ENCODE peak calls at places on chromosomes 4 and X, in ten cellular contexts. I is suprapubic skin, G is endothelial cell of umbilical vein, H is prostate gland, Z is HCT116, N is body of pancreas, D is uterus, C is stomach, T is right lobe of liver, X is testis. J is an unnamed sample. For H3K4me1, the result is how much of the 10 kb centered on the place peaks cover.

GRCh38 chr4:42306221-42307109 is 90.8 kb upstream of the SHISA3 start:
- DNase-seq in T (no peak), I (no peak), D (no peak), Z (no peak), X (peak), N (peak), C (no peak), H (no peak), G (no peak), J (no peak)

GRCh38 chr4:41785665-41786064 is 37.1 kb upstream of the PHOX2B start:
- DNase-seq in I (no peak), G (no peak), X (no peak), H (no peak), D (no peak), Z (no peak), T (no peak), N (no peak), C (no peak), J (no peak)

GRCh38 chr4:186724861-186725419 is 1.3 kb upstream of the FAT1 start:
- DNase-seq in N (peak), C (no peak), I (no peak), T (no peak), X (no peak), H (no peak), Z (no peak), D (no peak), G (peak), J (no peak)

GRCh38 chr4:7103599-7104365 is 35.9 kb upstream of the GRPEL1 start:
- DNase-seq in C (peak), D (peak), Z (no peak), N (peak), X (no peak), G (peak), T (peak), H (no peak), I (no peak), J (peak)

GRCh38 chrX:130097507-130098201 is 12.6 kb downstream of the ELF4 start:
- DNase-seq in I (no peak), C (peak), T (no peak), X (no peak), D (no peak), H (no peak), G (peak), N (no peak), Z (no peak), J (peak)

GRCh38 chr4:148808416-148808815 is 366.2 kb upstream of the NR3C2 start:
- DNase-seq in X (no peak), C (no peak), Z (no peak), T (no peak), I (no peak), D (no peak), G (no peak), N (no peak), H (no peak), J (no peak)

GRCh38 chrX:102765794-102766193 is 45.3 kb downstream of the GPRASP3 start:
- DNase-seq in D (peak), H (no peak), G (peak), N (peak), C (no peak), X (no peak), Z (no peak), I (no peak), T (no peak), J (peak)

GRCh38 chrX:13101439-13102139 is 57.2 kb upstream of the FAM9C start:
- DNase-seq in G (peak), Z (peak), C (peak), D (peak), T (no peak), I (peak), H (peak), X (peak), N (peak), J (peak)

GRCh38 chr4:56048621-56049427 is 100.1 kb downstream of the CEP135 start:
- DNase-seq in H (peak), T (peak), G (peak), D (peak), I (no peak), X (peak), N (peak), C (peak), Z (peak), J (peak)

GRCh38 chr4:99389606-99390005 is 37.1 kb upstream of the ADH1C start:
- DNase-seq in C (no peak), X (no peak), N (peak), H (no peak), G (no peak), Z (no peak), I (no peak), D (peak), T (no peak), J (no peak)

GRCh38 chr4:32172761-32173160 is 1452.6 kb downstream of the PCDH7 start:
- DNase-seq in X (no peak), C (no peak), T (no peak), Z (no peak), I (no peak), D (no peak), N (no peak), H (no peak), G (peak), J (no peak)

GRCh38 chrX:10288400-10288799 is 131.6 kb downstream of the CLCN4 start:
- DNase-seq in G (no peak), H (no peak), D (no peak), N (no peak), T (no peak), X (no peak), Z (no peak), C (no peak), I (no peak), J (no peak)

GRCh38 chr4:161799687-161800086 is 364.1 kb downstream of the FSTL5 start:
- DNase-seq in H (no peak), G (no peak), T (no peak), C (no peak), D (no peak), Z (no peak), N (no peak), X (no peak), I (no peak), J (no peak)

GRCh38 chr4:138039010-138039409 is 203.1 kb downstream of the SLC7A11 start:
- DNase-seq in T (no peak), N (no peak), Z (no peak), I (no peak), H (no peak), D (no peak), X (no peak), C (no peak), G (peak), J (no peak)

GRCh38 chr4:108141213-108142045 is 27.3 kb downstream of the LEF1 start:
- DNase-seq in C (no peak), D (no peak), I (no peak), Z (no peak), T (no peak), H (no peak), X (no peak), G (no peak), N (no peak), J (no peak)

GRCh38 chr4:103008875-103009729 is 10.4 kb downstream of the SLC9B1 start:
- DNase-seq in D (no peak), N (peak), G (peak), H (peak), Z (peak), I (no peak), X (peak), T (no peak), C (no peak), J (no peak)

GRCh38 chr4:13521047-13521446 is 23.3 kb downstream of the NKX3-2 start:
- DNase-seq in N (no peak), G (no peak), C (no peak), H (no peak), X (no peak), D (no peak), Z (no peak), I (no peak), T (no peak), J (no peak)

GRCh38 chr4:685681-686218 is 3.2 kb downstream of the SLC49A3 start:
- DNase-seq in X (no peak), D (no peak), T (no peak), Z (no peak), G (no peak), C (no peak), I (peak), N (no peak), H (no peak), J (no peak)

GRCh38 chr4:686371-687040 is 2.4 kb downstream of the SLC49A3 start:
- DNase-seq in X (no peak), H (no peak), C (no peak), G (no peak), T (peak), I (no peak), N (no peak), Z (no peak), D (no peak), J (no peak)

GRCh38 chr4:683247-683897 is 5.6 kb downstream of the SLC49A3 start:
- DNase-seq in D (no peak), I (peak), G (no peak), C (no peak), Z (no peak), X (no peak), H (no peak), N (no peak), T (peak), J (no peak)

GRCh38 chr4:683982-684571 is 4.9 kb downstream of the SLC49A3 start:
- DNase-seq in C (peak), G (peak), I (peak), D (no peak), X (peak), H (peak), N (peak), T (peak), Z (peak), J (peak)

GRCh38 chr4:684611-685010 is 4.3 kb downstream of the SLC49A3 start:
- DNase-seq in D (no peak), X (no peak), C (no peak), G (no peak), Z (no peak), H (no peak), N (no peak), I (no peak), T (no peak), J (no peak)
- H3K4me1 ChIP-seq in D (under half), X (under half), C (half or more), G (under half), Z (half or more), H (under half), N (under half), I (half or more), T (under half), J (half or more)

GRCh38 chr4:156948133-156948532 is 23.5 kb downstream of the PDGFC start:
- DNase-seq in Z (no peak), N (no peak), D (no peak), C (no peak), I (no peak), G (peak), T (no peak), H (no peak), X (no peak), J (no peak)

GRCh38 chr4:156948738-156949137 is 22.9 kb downstream of the PDGFC start:
- DNase-seq in C (no peak), G (peak), H (no peak), N (no peak), I (no peak), D (no peak), Z (no peak), X (no peak), T (no peak), J (no peak)

GRCh38 chr4:156946508-156947197 is 24.9 kb downstream of the PDGFC start:
- DNase-seq in T (no peak), G (peak), I (no peak), X (no peak), C (no peak), D (peak), H (no peak), Z (peak), N (peak), J (no peak)

GRCh38 chr4:156942991-156943390 is 28.6 kb downstream of the PDGFC start:
- DNase-seq in C (no peak), Z (no peak), D (no peak), T (no peak), H (no peak), G (no peak), I (no peak), N (no peak), X (no peak), J (no peak)

GRCh38 chr4:156945532-156945931 is 26.1 kb downstream of the PDGFC start:
- DNase-seq in D (no peak), I (no peak), G (peak), C (no peak), Z (no peak), H (no peak), T (no peak), X (no peak), N (no peak), J (no peak)
- TF ChIP-seq POLR2A in D (no peak), I (no peak), G (no peak), C (no peak), Z (no peak), H (no peak), T (no peak), X (no peak), N (no peak), J (no peak)

GRCh38 chr4:26207631-26208030 is 113.2 kb upstream of the RBPJ start:
- DNase-seq in H (no peak), D (no peak), X (no peak), N (no peak), G (no peak), Z (no peak), T (no peak), I (no peak), C (no peak), J (no peak)
- H3K4me1 ChIP-seq in H (under half), D (under half), X (under half), N (under half), G (under half), Z (under half), T (under half), I (under half), C (under half), J (under half)

GRCh38 chr4:10178763-10179162 is 62.2 kb upstream of the WDR1 start:
- DNase-seq in I (no peak), N (no peak), H (no peak), D (no peak), Z (no peak), T (no peak), X (no peak), C (no peak), G (no peak), J (no peak)
- TF ChIP-seq POLR2A in I (no peak), N (no peak), H (no peak), D (no peak), Z (no peak), T (no peak), X (no peak), C (no peak), G (no peak), J (no peak)

GRCh38 chr4:143291334-143291733 is 45.3 kb upstream of the GAB1 start:
- DNase-seq in Z (no peak), D (no peak), I (no peak), G (no peak), H (no peak), X (no peak), C (no peak), T (no peak), N (no peak), J (no peak)
- H3K4me1 ChIP-seq in Z (under half), D (under half), I (half or more), G (under half), H (under half), X (under half), C (under half), T (under half), N (under half), J (under half)

DNA sequence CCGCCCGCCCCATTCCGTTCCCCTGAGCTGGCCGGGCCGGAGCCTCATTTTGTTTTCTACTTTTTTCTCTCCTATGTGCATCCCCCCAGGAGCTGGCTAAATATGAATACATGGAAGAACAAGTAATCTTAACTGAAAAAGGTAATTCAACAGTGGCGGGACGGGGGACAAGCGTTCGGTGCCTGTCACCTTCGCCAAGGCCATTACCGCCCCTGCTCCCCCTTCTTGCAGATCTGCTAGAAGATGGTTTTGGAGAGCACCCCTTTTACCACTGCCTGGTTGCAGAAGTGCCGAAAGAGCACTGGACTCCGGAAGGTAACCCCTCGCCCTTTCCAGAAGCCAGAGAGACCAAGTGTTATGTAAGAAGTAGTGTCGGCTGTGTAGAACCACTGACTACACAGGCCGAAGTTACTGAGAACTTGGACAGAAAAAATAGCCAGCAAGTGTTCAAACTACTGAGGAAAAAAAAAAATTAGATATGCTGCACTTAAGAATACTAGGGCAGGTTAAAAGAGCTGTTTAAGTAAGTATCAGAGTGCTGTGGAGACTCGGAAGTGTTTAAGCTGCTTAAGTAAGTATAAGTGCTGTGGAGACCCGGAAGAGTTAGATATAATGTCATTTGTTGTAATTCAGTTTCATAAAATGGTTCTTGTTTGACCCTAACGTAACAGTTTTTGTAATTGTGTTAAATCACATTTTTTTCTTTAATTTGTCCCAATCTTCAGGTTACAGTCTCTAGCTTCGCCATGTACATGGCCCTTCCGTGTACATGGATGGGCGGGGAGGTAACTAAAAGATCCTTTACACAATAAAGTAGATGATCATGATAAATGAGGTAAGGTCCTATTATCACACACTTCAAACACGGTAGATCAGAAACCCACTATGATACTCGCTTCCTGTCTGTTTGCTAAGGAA is 855 bp downstream of the SAT1 start:
- DNase-seq in D (no peak), Z (no peak), I (no peak), X (no peak), T (no peak), N (no peak), C (no peak), G (peak), H (no peak), J (no peak)
- TF ChIP-seq POLR2A in D (no peak), Z (no peak), I (no peak), X (no peak), T (no peak), N (no peak), C (no peak), G (no peak), H (no peak), J (peak)

GRCh38 chr4:159503243-159503642 is 400.4 kb downstream of the RAPGEF2 start:
- DNase-seq in Z (no peak), X (no peak), D (no peak), T (no peak), G (no peak), H (no peak), N (no peak), I (no peak), C (no peak), J (no peak)
- H3K4me1 ChIP-seq in Z (under half), X (under half), D (under half), T (under half), G (under half), H (under half), N (under half), I (under half), C (under half), J (under half)

GRCh38 chrX:53074987-53075386 is 7.2 kb upstream of the TSPYL2 start:
- DNase-seq in G (no peak), H (no peak), C (no peak), N (no peak), T (no peak), I (peak), D (no peak), Z (no peak), X (no peak), J (no peak)

GRCh38 chrX:53080628-53081580 is 1.3 kb upstream of the TSPYL2 start:
- DNase-seq in Z (no peak), G (peak), C (no peak), H (no peak), X (no peak), I (no peak), T (no peak), D (no peak), N (no peak), J (no peak)

GRCh38 chrX:53078943-53079342 is 3.2 kb upstream of the TSPYL2 start:
- DNase-seq in Z (no peak), C (no peak), X (no peak), H (no peak), N (no peak), I (no peak), T (no peak), G (no peak), D (no peak), J (no peak)

GRCh38 chrX:53076671-53077070 is 5.5 kb upstream of the TSPYL2 start:
- DNase-seq in G (no peak), H (no peak), I (no peak), Z (no peak), C (no peak), D (no peak), T (no peak), N (no peak), X (no peak), J (no peak)

DNA sequence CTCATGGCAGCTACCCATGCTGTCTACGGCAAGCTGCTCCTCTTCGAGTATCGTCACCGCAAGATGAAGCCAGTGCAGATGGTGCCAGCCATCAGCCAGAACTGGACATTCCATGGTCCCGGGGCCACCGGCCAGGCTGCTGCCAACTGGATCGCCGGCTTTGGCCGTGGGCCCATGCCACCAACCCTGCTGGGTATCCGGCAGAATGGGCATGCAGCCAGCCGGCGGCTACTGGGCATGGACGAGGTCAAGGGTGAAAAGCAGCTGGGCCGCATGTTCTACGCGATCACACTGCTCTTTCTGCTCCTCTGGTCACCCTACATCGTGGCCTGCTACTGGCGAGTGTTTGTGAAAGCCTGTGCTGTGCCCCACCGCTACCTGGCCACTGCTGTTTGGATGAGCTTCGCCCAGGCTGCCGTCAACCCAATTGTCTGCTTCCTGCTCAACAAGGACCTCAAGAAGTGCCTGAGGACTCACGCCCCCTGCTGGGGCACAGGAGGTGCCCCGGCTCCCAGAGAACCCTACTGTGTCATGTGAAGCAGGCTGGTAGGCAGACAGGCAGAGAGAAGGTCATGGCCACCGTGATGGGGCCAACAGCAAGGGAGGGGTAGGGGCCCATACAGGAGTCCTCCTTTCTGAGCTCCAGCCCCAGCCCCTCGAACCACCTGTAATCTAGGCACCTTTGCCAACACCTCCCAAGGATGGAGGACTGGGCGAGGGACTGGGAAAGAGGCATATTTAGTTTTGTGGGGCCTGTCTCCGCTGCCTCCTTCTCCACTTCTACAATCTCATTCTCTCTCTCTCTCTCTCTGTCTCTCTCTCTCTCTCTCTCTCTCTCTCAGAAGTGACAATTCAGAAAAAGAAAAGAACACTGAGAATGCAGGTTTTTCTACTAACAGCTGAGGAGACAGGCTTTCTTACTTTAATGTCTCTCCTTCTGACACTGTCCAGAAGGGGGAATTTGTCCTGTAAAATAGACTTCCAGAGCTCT is 4.7 kb upstream of the TSPYL2 start:
- DNase-seq in X (no peak), N (no peak), C (no peak), I (peak), Z (no peak), H (no peak), D (no peak), G (no peak), T (no peak), J (no peak)
- TF ChIP-seq POLR2A in X (no peak), N (no peak), C (no peak), I (no peak), Z (no peak), H (no peak), D (no peak), G (no peak), T (no peak), J (no peak)

GRCh38 chrX:44829836-44830235 is 14.0 kb upstream of the DUSP21 start:
- DNase-seq in X (no peak), D (no peak), N (peak), T (no peak), C (no peak), G (no peak), H (no peak), Z (no peak), I (no peak), J (no peak)

GRCh38 chrX:44828008-44828605 is 15.7 kb upstream of the DUSP21 start:
- DNase-seq in I (no peak), Z (peak), N (no peak), C (no peak), X (no peak), T (no peak), G (peak), D (no peak), H (no peak), J (no peak)
- H3K4me1 ChIP-seq in I (under half), Z (under half), N (under half), C (under half), X (under half), T (under half), G (under half), D (under half), H (under half), J (under half)

J was measured in transverse colon.